ENCODE peak calls at places on chromosome 13, in seven cellular contexts. I is stomach, W is IMR-90, H is HepG2, U is uterus, C is breast epithelium, P is HCT116. F is an unnamed sample.

GRCh38 chr13:64459778-64460177 is 2770.4 kb downstream of the PCDH9 start:
- DNase-seq in C (no peak), W (no peak), P (no peak), H (no peak), U (no peak), I (no peak), F (no peak)

GRCh38 chr13:100542546-100543156 is 45.9 kb downstream of the GGACT start:
- DNase-seq in I (no peak), U (no peak), P (no peak), H (peak; percentile 35), W (peak; percentile 64), C (no peak), F (no peak)

GRCh38 chr13:66301482-66301881 is 928.7 kb downstream of the PCDH9 start:
- DNase-seq in I (no peak), W (no peak), H (no peak), U (no peak), P (no peak), C (no peak), F (no peak)

GRCh38 chr13:51632643-51633357 is 48.5 kb downstream of the WDFY2 start:
- DNase-seq in P (no peak), W (no peak), C (no peak), U (no peak), I (no peak), H (peak; percentile 77), F (peak; percentile 39)

GRCh38 chr13:27770809-27771208 is 21.5 kb upstream of the GSX1 start:
- DNase-seq in P (peak; percentile 31), H (peak; percentile 42), U (no peak), C (no peak), I (no peak), W (peak; percentile 13), F (peak; percentile 26)

GRCh38 chr13:108003626-108004025 is 211.7 kb downstream of the LIG4 start:
- DNase-seq in U (no peak), W (no peak), P (no peak), H (no peak), C (no peak), I (no peak), F (no peak)

GRCh38 chr13:45406421-45406820 is 11.8 kb downstream of the SLC25A30 start:
- DNase-seq in W (no peak), U (no peak), I (no peak), C (no peak), P (no peak), H (no peak), F (no peak)

GRCh38 chr13:72849571-72849970 is 67.6 kb downstream of the PIBF1 start:
- DNase-seq in I (no peak), W (peak; percentile 46), U (no peak), P (no peak), C (no peak), H (no peak), F (no peak)

GRCh38 chr13:76632388-76633044 is 253.7 kb downstream of the KCTD12 start:
- DNase-seq in H (no peak), P (no peak), C (no peak), U (no peak), W (no peak), I (no peak), F (no peak)

GRCh38 chr13:30142502-30143211 is 164.7 kb downstream of the KATNAL1 start:
- DNase-seq in I (no peak), H (peak; percentile 6), W (peak; percentile 99), U (peak; percentile 73), C (peak; percentile 65), P (peak; percentile 21), F (peak; percentile 53)

GRCh38 chr13:43134896-43135295 is 111.5 kb downstream of the DNAJC15 start:
- DNase-seq in I (no peak), W (no peak), P (no peak), U (no peak), H (no peak), C (no peak), F (no peak)

GRCh38 chr13:46667687-46668281 is 114.8 kb downstream of the LRCH1 start:
- DNase-seq in P (no peak), H (no peak), U (no peak), W (no peak), C (no peak), I (no peak), F (no peak)

GRCh38 chr13:46668302-46668720 is 115.3 kb downstream of the LRCH1 start:
- DNase-seq in H (no peak), U (peak; percentile 74), C (no peak), P (no peak), W (peak; percentile 95), I (no peak), F (peak; percentile 47)

GRCh38 chr13:46665630-46666482 is 112.9 kb downstream of the LRCH1 start:
- DNase-seq in H (peak; percentile 70), I (no peak), U (no peak), C (no peak), W (no peak), P (no peak), F (no peak)

GRCh38 chr13:46665243-46665629 is 112.3 kb downstream of the LRCH1 start:
- DNase-seq in P (no peak), I (no peak), C (no peak), U (no peak), H (no peak), W (no peak), F (no peak)

DNA sequence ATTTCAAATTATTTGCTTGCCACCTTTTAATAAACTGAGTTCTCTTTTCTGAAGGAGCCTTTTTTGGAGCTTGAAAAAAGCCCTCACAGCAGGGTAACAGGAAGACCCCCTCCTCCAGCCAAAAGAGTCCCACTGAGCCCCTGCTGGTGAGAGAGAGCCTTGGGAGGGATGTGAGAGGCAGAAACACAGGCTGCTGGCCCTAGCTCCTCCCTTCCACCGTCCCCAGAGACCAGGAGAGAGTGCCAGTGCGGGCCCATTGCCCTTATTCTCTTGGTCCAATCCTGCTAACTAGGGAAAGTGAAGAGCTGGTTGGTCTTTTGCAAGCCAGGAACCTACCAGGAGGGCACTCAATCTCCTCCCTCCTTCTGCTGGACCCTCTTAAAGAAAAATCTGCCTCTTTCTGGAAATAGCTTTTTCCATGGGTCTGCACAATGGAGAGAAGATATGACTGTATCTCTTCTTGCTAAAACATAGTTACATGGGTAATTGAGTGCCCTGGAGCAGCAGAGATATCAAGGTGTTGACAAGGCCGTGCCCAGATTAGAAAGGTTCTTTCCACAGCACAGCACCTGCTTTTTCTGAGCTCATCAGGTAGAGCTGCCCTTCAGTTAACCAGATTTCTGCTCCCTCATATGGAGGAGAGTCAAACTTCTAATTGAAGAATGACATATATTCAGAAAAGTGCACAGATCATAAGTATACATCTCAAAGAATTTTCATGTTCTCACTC is 113.9 kb downstream of the LRCH1 start:
- DNase-seq in P (no peak), I (no peak), H (no peak), C (no peak), W (no peak), U (no peak), F (no peak)
- TF ChIP-seq CTCF in P (no peak), I (no peak), H (no peak), C (no peak), W (no peak), U (no peak), F (no peak)

DNA sequence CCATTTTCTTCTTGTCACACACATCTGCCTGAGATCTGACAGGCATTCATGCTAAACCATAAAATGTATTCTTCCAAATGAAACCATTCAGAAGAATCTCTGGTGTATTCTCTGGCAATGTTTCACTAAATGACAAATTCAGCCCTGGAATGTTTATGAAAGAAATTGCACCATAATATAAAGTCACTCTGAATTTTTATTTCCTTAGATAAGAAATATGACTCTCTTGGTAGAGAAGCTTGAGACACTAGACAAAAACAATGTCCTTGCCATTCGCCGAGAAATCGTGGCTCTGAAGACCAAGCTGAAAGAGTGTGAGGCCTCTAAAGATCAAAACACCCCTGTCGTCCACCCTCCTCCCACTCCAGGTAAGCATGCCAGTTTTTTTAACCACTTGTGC is 14.3 kb downstream of the OLFM4 start:
- DNase-seq in H (no peak), W (no peak), C (no peak), P (no peak), I (no peak), U (no peak), F (no peak)
- TF ChIP-seq POLR2A in H (no peak), W (no peak), C (no peak), P (no peak), I (no peak), U (no peak), F (no peak)

GRCh38 chr13:96093296-96094006 is 3.5 kb downstream of the HS6ST3 start:
- DNase-seq in H (no peak), I (no peak), C (no peak), P (no peak), U (no peak), W (no peak), F (no peak)

GRCh38 chr13:96089749-96090239 is at the start of gene HS6ST3:
- DNase-seq in P (peak; percentile 10), W (no peak), C (no peak), H (no peak), I (peak; percentile 73), U (peak; percentile 20), F (peak; percentile 80)

GRCh38 chr13:96091164-96091931 is 1.4 kb downstream of the HS6ST3 start:
- DNase-seq in U (peak; percentile 33), W (no peak), C (no peak), H (no peak), I (peak; percentile 33), P (no peak), F (peak; percentile 44)

GRCh38 chr13:96090240-96091101 is 564 bp downstream of the HS6ST3 start:
- DNase-seq in U (peak; percentile 17), W (no peak), H (no peak), I (peak; percentile 28), C (no peak), P (no peak), F (peak; percentile 44)

DNA sequence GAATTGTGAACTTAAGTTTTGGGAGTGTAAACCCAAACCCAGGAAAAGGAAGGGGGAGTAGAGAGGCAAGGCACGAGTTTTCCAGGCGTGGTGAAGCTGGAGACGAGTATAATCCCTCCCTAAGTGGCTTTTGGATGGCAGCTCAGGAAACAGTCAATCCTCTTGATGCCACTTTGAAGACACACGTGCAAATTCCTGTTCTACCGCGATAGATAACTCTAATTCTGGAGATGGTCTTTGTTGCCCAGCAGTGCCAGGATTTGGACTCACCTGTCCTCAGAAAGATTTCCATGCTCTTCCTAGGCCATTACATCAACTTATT is 2.0 kb downstream of the HS6ST3 start:
- DNase-seq in H (no peak), C (no peak), W (no peak), P (no peak), U (no peak), I (no peak), F (no peak)
- H3K4me3 ChIP-seq in H (peak overlapping the region; percentile 2), C (peak overlapping the region; percentile 67), W (no peak overlapping the region), P (no peak overlapping the region), U (peak overlapping the region; percentile 39), I (peak overlapping the region; percentile 54), F (peak overlapping the region; percentile 27)

GRCh38 chr13:39602614-39603366 is at the start of gene LHFPL6:
- DNase-seq in U (peak; percentile 84), H (peak; percentile 3), C (peak; percentile 77), W (peak; percentile 77), I (peak; percentile 73), P (no peak), F (peak; percentile 79)
- TF ChIP-seq CTCF in U (peak; percentile 42), H (peak; percentile 36), C (no peak), W (peak; percentile 60), I (no peak), P (peak; percentile 17), F (no peak)

GRCh38 chr13:48037346-48038173 is at the start of gene NUDT15:
- DNase-seq in I (peak; percentile 93), W (peak; percentile 96), H (peak; percentile 92), C (peak; percentile 90), P (peak; percentile 95), U (peak; percentile 89), F (peak; percentile 94)
- TF ChIP-seq POLR2A in I (peak; percentile 82), W (peak; percentile 98), H (peak; percentile 93), C (peak; percentile 53), P (peak; percentile 65), U (peak; percentile 88), F (peak; percentile 97)

F was measured in body of pancreas.